ENCODE peak calls at places on chromosomes 5 and 9, in seven cellular contexts. H is gastrocnemius medialis, D is heart left ventricle, W is Peyer's patch, L is astrocyte, Q is tibial artery, P is AG04450. N is an unnamed sample. For H3K9me3, the result is how much of the 10 kb centered on the place peaks cover.

GRCh38 chr5:132254321-132254977 is 3.0 kb upstream of the PDLIM4 start:
- DNase-seq in Q (no peak), D (peak), H (no peak), L (no peak), W (peak), P (no peak), N (no peak)

GRCh38 chr9:131390990-131391389 is 2.9 kb upstream of the PRRC2B start:
- DNase-seq in D (no peak), W (no peak), L (no peak), H (no peak), Q (no peak), P (no peak), N (no peak)

GRCh38 chr9:129383005-129383414 is 204.9 kb upstream of the IER5L start:
- DNase-seq in W (peak), L (no peak), Q (peak), P (no peak), D (peak), H (peak), N (peak)

GRCh38 chr5:93681432-93681831 is 60.0 kb downstream of the POU5F2 start:
- DNase-seq in P (no peak), W (no peak), Q (no peak), D (no peak), H (no peak), L (no peak), N (no peak)

GRCh38 chr5:64298586-64298985 is 132.9 kb downstream of the RNF180 start:
- DNase-seq in D (no peak), H (no peak), P (no peak), W (no peak), L (no peak), Q (no peak), N (no peak)

GRCh38 chr9:136342191-136343120 is 15.1 kb downstream of the GPSM1 start:
- DNase-seq in D (peak), L (peak), H (no peak), P (peak), W (peak), Q (peak), N (no peak)

GRCh38 chr5:146016764-146017484 is 80.5 kb downstream of the SH3RF2 start:
- DNase-seq in Q (no peak), L (no peak), P (no peak), D (no peak), W (no peak), H (no peak), N (no peak)

GRCh38 chr5:150491876-150492275 is 16.1 kb upstream of the NDST1 start:
- DNase-seq in Q (no peak), P (no peak), W (no peak), H (no peak), L (no peak), D (no peak), N (no peak)

GRCh38 chr5:90365328-90365727 is 44.2 kb downstream of the CETN3 start:
- DNase-seq in W (no peak), D (no peak), H (no peak), Q (no peak), L (no peak), P (no peak), N (no peak)

GRCh38 chr9:17783227-17783626 is 204.4 kb downstream of the SH3GL2 start:
- DNase-seq in H (no peak), L (no peak), D (no peak), Q (no peak), P (no peak), W (no peak), N (no peak)

GRCh38 chr9:120918931-120919638 is 7.5 kb downstream of the TRAF1 start:
- DNase-seq in L (no peak), Q (no peak), H (no peak), W (peak), P (no peak), D (peak), N (no peak)

GRCh38 chr9:94139672-94140417 is 55.6 kb downstream of the PTPDC1 start:
- DNase-seq in Q (peak), L (peak), W (peak), P (peak), H (peak), D (peak), N (no peak)

GRCh38 chr5:95940758-95941682 is 20.6 kb downstream of the ELL2 start:
- DNase-seq in D (no peak), L (no peak), W (no peak), Q (no peak), H (no peak), P (no peak), N (no peak)

GRCh38 chr5:157109744-157110143 is 900 bp upstream of the HAVCR2 start:
- DNase-seq in P (no peak), L (no peak), Q (no peak), D (no peak), W (peak), H (no peak), N (no peak)

GRCh38 chr5:141811287-141812155 is 66.7 kb downstream of the PCDH1 start:
- DNase-seq in L (no peak), P (no peak), H (no peak), D (no peak), W (peak), Q (no peak), N (peak)

GRCh38 chr9:38443181-38443580 is 18.9 kb upstream of the IGFBPL1 start:
- DNase-seq in H (no peak), L (no peak), P (no peak), Q (no peak), D (no peak), W (no peak), N (peak)

GRCh38 chr9:125759812-125760134 is 12.6 kb downstream of the PBX3 start:
- DNase-seq in Q (no peak), P (no peak), D (no peak), L (no peak), W (no peak), H (no peak), N (no peak)

GRCh38 chr5:466661-467310 is 23.8 kb downstream of the EXOC3 start:
- DNase-seq in D (no peak), Q (peak), H (no peak), L (no peak), W (peak), P (no peak), N (no peak)

GRCh38 chr5:82642313-82642712 is 364.2 kb upstream of the RPS23 start:
- DNase-seq in L (no peak), D (no peak), H (no peak), W (no peak), Q (no peak), P (no peak), N (peak)

GRCh38 chr5:159414021-159414420 is 83.7 kb upstream of the IL12B start:
- DNase-seq in H (no peak), Q (no peak), P (no peak), W (no peak), D (no peak), L (no peak), N (no peak)

GRCh38 chr9:125142560-125143376 is 560 bp downstream of the SCAI start:
- DNase-seq in Q (no peak), W (no peak), H (no peak), D (no peak), P (no peak), L (no peak), N (no peak)

GRCh38 chr5:39400711-39401385 is 23.9 kb downstream of the DAB2 start:
- DNase-seq in Q (no peak), H (no peak), L (no peak), W (peak), P (no peak), D (no peak), N (peak)

GRCh38 chr9:124769451-124770358 is 1.4 kb downstream of the NR6A1 start:
- DNase-seq in Q (no peak), W (peak), D (no peak), H (no peak), P (no peak), L (no peak), N (peak)

GRCh38 chr9:136742640-136743391 is at the start of gene LCN10:
- DNase-seq in D (no peak), W (no peak), L (no peak), P (no peak), Q (no peak), H (no peak), N (no peak)

GRCh38 chr9:32399110-32399815 is 14.8 kb downstream of the ACO1 start:
- DNase-seq in P (no peak), H (no peak), Q (no peak), W (no peak), D (no peak), L (no peak), N (no peak)

GRCh38 chr9:127122176-127123151 is at the start of gene ANGPTL2:
- DNase-seq in L (peak), D (peak), Q (peak), W (peak), P (peak), H (peak), N (no peak)

GRCh38 chr5:173281910-173282309 is 46.3 kb downstream of the STC2 start:
- DNase-seq in P (no peak), L (no peak), D (no peak), Q (no peak), W (no peak), H (no peak), N (no peak)

GRCh38 chr9:126496781-126497667 is 116.7 kb upstream of the LMX1B start:
- DNase-seq in L (no peak), Q (no peak), W (no peak), D (no peak), H (no peak), P (no peak), N (no peak)

DNA sequence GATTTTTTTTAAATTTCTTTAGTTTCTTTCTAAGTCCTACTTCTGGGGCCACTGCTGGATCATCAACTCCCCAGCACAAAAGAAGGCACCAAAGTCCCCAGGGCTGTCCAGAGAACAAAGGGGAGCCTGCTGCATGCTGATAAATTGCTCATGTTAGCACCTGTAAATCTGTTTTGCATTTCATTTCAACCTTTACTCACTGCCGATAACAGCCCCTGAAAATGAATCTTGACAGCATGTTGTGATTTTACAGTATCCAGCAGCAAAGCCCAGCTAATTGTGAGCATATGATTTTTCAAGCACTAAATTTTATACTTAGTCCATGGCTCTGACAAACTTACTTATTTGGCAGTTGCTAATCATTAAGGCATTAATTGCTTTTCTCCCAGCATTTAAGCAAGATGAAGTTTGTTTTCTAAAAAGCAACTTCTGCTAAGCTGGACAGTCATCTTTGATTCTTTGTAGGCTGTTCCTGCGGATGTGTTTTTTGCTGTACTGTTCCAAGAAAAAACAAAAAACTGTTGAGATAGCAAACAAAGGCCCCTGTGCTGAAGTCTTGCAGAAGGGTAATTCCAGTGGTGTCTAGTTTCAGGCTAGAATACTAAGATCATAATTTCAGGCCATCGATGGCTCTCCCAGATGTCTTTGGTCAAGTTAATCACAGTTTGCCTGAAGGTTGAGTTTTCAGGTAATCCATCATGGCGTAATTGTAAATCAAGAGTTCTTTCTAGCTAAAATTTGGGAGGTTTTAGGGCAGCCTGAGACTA is 73.0 kb upstream of the GAS1 start:
- DNase-seq in Q (no peak), W (no peak), L (no peak), P (no peak), H (no peak), D (no peak), N (no peak)
- H3K4me3 ChIP-seq in Q (no peak), W (no peak), L (no peak), P (no peak), H (no peak), D (no peak), N (no peak)

GRCh38 chr5:9502864-9503263 is 43.0 kb downstream of the SEMA5A start:
- DNase-seq in Q (no peak), P (no peak), W (no peak), H (no peak), D (no peak), L (no peak), N (no peak)

GRCh38 chr5:9500244-9500643 is 45.6 kb downstream of the SEMA5A start:
- DNase-seq in W (no peak), D (no peak), H (no peak), P (no peak), L (no peak), Q (no peak), N (no peak)

GRCh38 chr5:9499498-9499876 is 46.4 kb downstream of the SEMA5A start:
- DNase-seq in D (no peak), L (no peak), Q (no peak), P (no peak), W (no peak), H (no peak), N (no peak)

GRCh38 chr5:9505215-9505614 is 40.7 kb downstream of the SEMA5A start:
- DNase-seq in L (no peak), Q (no peak), H (no peak), D (no peak), W (no peak), P (no peak), N (no peak)

DNA sequence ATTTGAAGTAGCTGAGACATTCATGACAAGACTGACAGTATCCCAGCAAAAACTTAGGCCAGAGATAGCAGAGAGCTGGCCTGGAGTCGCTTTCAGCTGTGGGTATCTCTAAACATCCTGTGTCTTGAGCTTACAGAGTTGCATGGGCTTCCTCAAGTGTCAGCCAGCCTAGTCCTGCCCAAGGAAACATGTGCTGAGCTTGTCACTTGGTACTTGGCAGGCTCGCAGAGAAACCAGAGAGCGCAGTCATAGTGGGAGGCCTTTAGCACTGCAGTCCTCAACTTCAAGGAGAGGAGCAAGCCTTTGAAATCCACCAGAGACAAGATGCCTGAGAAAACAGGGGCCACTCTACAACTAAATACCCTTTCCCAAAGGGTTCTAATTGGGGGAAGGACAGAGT is 43.4 kb downstream of the SEMA5A start:
- DNase-seq in L (no peak), W (no peak), D (peak), Q (no peak), P (no peak), H (no peak), N (no peak)
- H3K9me3 ChIP-seq in L (under half), W (under half), D (under half), Q (under half), P (under half), H (under half), N (under half)

GRCh38 chr5:113329981-113330380 is 104.8 kb downstream of the TSSK1B start:
- DNase-seq in Q (no peak), H (no peak), P (no peak), W (no peak), D (no peak), L (no peak), N (no peak)

GRCh38 chr5:113331201-113331551 is 103.6 kb downstream of the TSSK1B start:
- DNase-seq in Q (no peak), L (peak), D (no peak), H (peak), P (no peak), W (no peak), N (no peak)

GRCh38 chr5:113325054-113325453 is 109.7 kb downstream of the TSSK1B start:
- DNase-seq in H (no peak), D (no peak), W (no peak), Q (no peak), L (peak), P (no peak), N (no peak)

GRCh38 chr5:113330533-113331200 is 104.1 kb downstream of the TSSK1B start:
- DNase-seq in W (no peak), D (peak), Q (peak), L (peak), P (no peak), H (peak), N (no peak)
- TF ChIP-seq CTCF in W (peak), D (peak), Q (no peak), L (peak), P (peak), H (peak), N (peak)

DNA sequence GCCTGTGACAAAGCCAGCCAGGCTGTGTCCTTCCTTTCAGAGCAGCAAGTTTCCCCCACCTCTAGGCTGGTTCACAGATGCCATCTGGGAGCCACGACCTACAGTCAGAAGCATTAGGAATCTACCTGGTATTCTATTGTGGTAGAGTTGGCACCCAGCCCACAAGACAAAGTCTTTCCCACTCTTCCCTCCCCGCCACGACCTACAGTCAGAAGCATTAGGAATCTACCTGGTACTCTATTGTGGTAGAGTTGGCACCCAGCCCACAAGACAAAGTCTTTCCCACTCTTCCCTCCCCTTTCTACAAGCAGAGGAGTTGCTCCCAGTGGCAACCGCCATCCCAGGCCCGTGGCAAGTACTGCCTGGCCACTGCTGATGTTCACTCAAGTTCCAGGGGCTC is 157.8 kb upstream of the TNC start:
- DNase-seq in D (no peak), Q (no peak), H (no peak), W (peak), P (no peak), L (no peak), N (no peak)
- H3K4me3 ChIP-seq in D (no peak), Q (no peak), H (no peak), W (no peak), P (no peak), L (no peak), N (no peak)

DNA sequence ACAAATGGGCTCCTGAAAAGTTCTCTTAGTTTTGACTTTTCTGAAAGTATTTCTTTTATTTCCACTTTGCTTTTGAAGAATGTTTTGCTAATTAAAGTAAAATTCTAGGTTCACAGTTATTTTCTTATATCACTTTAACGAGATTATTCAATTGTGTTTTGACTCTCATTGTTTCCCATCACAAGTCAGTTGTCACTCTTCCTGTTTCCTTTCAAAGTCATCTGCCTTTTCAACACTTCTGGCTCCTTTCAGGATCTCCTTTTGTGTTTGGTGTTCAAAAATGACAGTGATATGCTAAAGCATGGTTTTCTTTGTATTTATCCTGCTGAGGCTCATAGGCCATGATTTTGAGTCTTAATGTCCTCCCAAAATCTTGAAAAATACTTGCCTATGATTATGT is 235.4 kb upstream of the TAS2R1 start:
- DNase-seq in D (no peak), Q (no peak), P (no peak), L (no peak), W (no peak), H (no peak), N (no peak)
- H3K9me3 ChIP-seq in D (under half), Q (under half), P (under half), L (under half), W (under half), H (under half), N (under half)